ENCODE peak calls at places on chromosomes 12 and 14, in four cellular contexts. One of them, this sample, is unnamed.

GRCh38 chr12:91988076-91988475 is 157.6 kb downstream of the BTG1 start:
- DNase-seq in hepatocyte: no peak
- DNase-seq in SHP77: no peak
- DNase-seq in heart left ventricle: no peak
- DNase-seq in this sample: no peak

GRCh38 chr14:20350860-20351259 is 7.4 kb downstream of the PARP2 start:
- DNase-seq in hepatocyte: no peak
- DNase-seq in SHP77: no peak
- DNase-seq in heart left ventricle: no peak
- DNase-seq in this sample: no peak

GRCh38 chr12:77947326-77947725 is 116.6 kb downstream of the NAV3 start:
- DNase-seq in hepatocyte: peak
- DNase-seq in SHP77: no peak
- DNase-seq in heart left ventricle: no peak
- DNase-seq in this sample: no peak

GRCh38 chr12:121580959-121581680 is at the start of gene KDM2B:
- DNase-seq in hepatocyte: peak
- DNase-seq in SHP77: peak
- DNase-seq in heart left ventricle: no peak
- DNase-seq in this sample: no peak

GRCh38 chr14:94536836-94537235 is 24.4 kb upstream of the SERPINA4 start:
- DNase-seq in hepatocyte: no peak
- DNase-seq in SHP77: no peak
- DNase-seq in heart left ventricle: no peak
- DNase-seq in this sample: no peak

GRCh38 chr12:18658179-18658578 is 79.6 kb downstream of the PLCZ1 start:
- DNase-seq in hepatocyte: no peak
- DNase-seq in SHP77: no peak
- DNase-seq in heart left ventricle: no peak
- DNase-seq in this sample: no peak

GRCh38 chr12:131102493-131102931 is 148.8 kb downstream of the ADGRD1 start:
- DNase-seq in hepatocyte: no peak
- DNase-seq in SHP77: no peak
- DNase-seq in heart left ventricle: no peak
- DNase-seq in this sample: no peak

GRCh38 chr14:32050839-32051238 is 26.3 kb upstream of the ARHGAP5 start:
- DNase-seq in hepatocyte: no peak
- DNase-seq in SHP77: no peak
- DNase-seq in heart left ventricle: no peak
- DNase-seq in this sample: no peak

GRCh38 chr14:89900822-89901221 is 53.7 kb downstream of the EFCAB11 start:
- DNase-seq in hepatocyte: no peak
- DNase-seq in SHP77: no peak
- DNase-seq in heart left ventricle: no peak
- DNase-seq in this sample: no peak

GRCh38 chr14:106666341-106666740 is 1140.0 kb downstream of the TMEM121 start:
- DNase-seq in hepatocyte: no peak
- DNase-seq in SHP77: no peak
- DNase-seq in heart left ventricle: no peak
- DNase-seq in this sample: peak

GRCh38 chr14:34344318-34344717 is 117.7 kb downstream of the SPTSSA start:
- DNase-seq in hepatocyte: no peak
- DNase-seq in SHP77: no peak
- DNase-seq in heart left ventricle: no peak
- DNase-seq in this sample: no peak

GRCh38 chr12:120563495-120563894 is 17.7 kb downstream of the POP5 start:
- DNase-seq in hepatocyte: no peak
- DNase-seq in SHP77: no peak
- DNase-seq in heart left ventricle: no peak
- DNase-seq in this sample: no peak

GRCh38 chr12:92721130-92721529 is 18.3 kb downstream of the PLEKHG7 start:
- DNase-seq in hepatocyte: no peak
- DNase-seq in SHP77: no peak
- DNase-seq in heart left ventricle: no peak
- DNase-seq in this sample: no peak

GRCh38 chr14:65961004-65961403 is 525.2 kb upstream of the CCDC196 start:
- DNase-seq in hepatocyte: peak
- DNase-seq in SHP77: no peak
- DNase-seq in heart left ventricle: peak
- DNase-seq in this sample: no peak

GRCh38 chr12:107448198-107448597 is 237.4 kb upstream of the PWP1 start:
- DNase-seq in hepatocyte: no peak
- DNase-seq in SHP77: no peak
- DNase-seq in heart left ventricle: no peak
- DNase-seq in this sample: no peak

GRCh38 chr12:63782466-63782865 is 2.8 kb downstream of the RXYLT1 start:
- DNase-seq in hepatocyte: no peak
- DNase-seq in SHP77: no peak
- DNase-seq in heart left ventricle: no peak
- DNase-seq in this sample: no peak

GRCh38 chr12:28079539-28079938 is 107.0 kb upstream of the PTHLH start:
- DNase-seq in hepatocyte: no peak
- DNase-seq in SHP77: no peak
- DNase-seq in heart left ventricle: no peak
- DNase-seq in this sample: no peak